ENCODE peak calls at places on chromosomes 12 and 14, in nine cellular contexts. S is GM23338, L is HepG2, Q is A549, U is HCT116, E is K562, Z is SK-N-SH, R is Panc1, Y is GM12878. X is an unnamed sample.

GRCh38 chr14:70885343-70886014 is 21.8 kb upstream of the PCNX1 start:
- DNase-seq in Q (no peak), S (no peak), Y (no peak), U (no peak), L (no peak), R (no peak), E (no peak), Z (peak; percentile 39), X (no peak)

GRCh38 chr12:57889541-57889989 is 43.0 kb upstream of the CTDSP2 start:
- DNase-seq in U (no peak), Q (no peak), Y (no peak), Z (no peak), E (no peak), L (no peak), S (no peak), R (no peak), X (no peak)

GRCh38 chr12:92898755-92899154 is 30.3 kb downstream of the EEA1 start:
- DNase-seq in R (no peak), L (no peak), E (no peak), Z (no peak), U (no peak), Q (no peak), Y (no peak), S (no peak), X (no peak)

GRCh38 chr14:96100171-96101064 is 61.3 kb downstream of the C14orf132 start:
- DNase-seq in Z (peak; percentile 81), Y (peak; percentile 15), L (peak; percentile 60), R (peak; percentile 28), E (peak; percentile 75), S (peak; percentile 93), Q (peak; percentile 82), U (peak; percentile 73), X (peak; percentile 70)

GRCh38 chr14:21734457-21735074 is 60.9 kb upstream of the OR4E1 start:
- DNase-seq in U (peak; percentile 54), Q (peak; percentile 2), R (peak; percentile 39), S (peak; percentile 83), E (peak; percentile 19), Z (peak; percentile 31), Y (peak; percentile 12), L (peak; percentile 75), X (peak; percentile 45)

GRCh38 chr14:23327947-23328744 is 6.9 kb downstream of the PABPN1 start:
- DNase-seq in Q (peak; percentile 85), Z (peak; percentile 86), S (peak; percentile 86), Y (no peak), U (peak; percentile 60), L (peak; percentile 89), R (peak; percentile 39), E (peak; percentile 81), X (no peak)

GRCh38 chr14:105205718-105206208 is 24.7 kb upstream of the NUDT14 start:
- DNase-seq in L (no peak), S (no peak), R (no peak), Z (no peak), Q (no peak), E (no peak), U (no peak), Y (no peak), X (no peak)

GRCh38 chr12:127162902-127163301 is 1104.1 kb upstream of the TMEM132C start:
- DNase-seq in R (no peak), Z (no peak), L (no peak), Y (peak; percentile 16), U (no peak), Q (no peak), E (peak; percentile 60), S (no peak), X (no peak)

GRCh38 chr12:67415473-67415872 is 146.3 kb downstream of the CAND1 start:
- DNase-seq in Z (peak; percentile 17), S (peak; percentile 77), Y (no peak), U (peak; percentile 22), E (peak; percentile 21), R (no peak), Q (no peak), L (peak; percentile 9), X (no peak)

GRCh38 chr14:70905316-70905715 is 1.9 kb upstream of the PCNX1 start:
- DNase-seq in L (no peak), R (no peak), S (no peak), Y (no peak), Z (no peak), U (no peak), E (no peak), Q (no peak), X (no peak)

GRCh38 chr12:107242189-107242588 is 148.8 kb upstream of the CRY1 start:
- DNase-seq in Z (no peak), L (no peak), E (no peak), Q (no peak), U (no peak), S (peak; percentile 21), Y (no peak), R (no peak), X (no peak)

GRCh38 chr12:78651755-78652154 is 212.8 kb upstream of the SYT1 start:
- DNase-seq in Y (no peak), U (no peak), Q (no peak), E (no peak), L (no peak), Z (peak; percentile 5), R (no peak), S (peak; percentile 83), X (no peak)

GRCh38 chr12:30822385-30823139 is 67.8 kb upstream of the CAPRIN2 start:
- DNase-seq in S (peak; percentile 72), L (no peak), R (no peak), Z (peak; percentile 33), U (no peak), Q (peak; percentile 52), Y (no peak), E (no peak), X (no peak)

GRCh38 chr12:44873898-44874297 is 2.2 kb downstream of the NELL2 start:
- DNase-seq in Y (no peak), R (no peak), U (peak; percentile 0), L (no peak), S (peak; percentile 21), Q (no peak), Z (peak; percentile 20), E (no peak), X (no peak)

GRCh38 chr14:22096511-22096890 is 422.9 kb upstream of the OR4E1 start:
- DNase-seq in E (no peak), Q (no peak), L (no peak), Z (no peak), R (no peak), S (no peak), Y (no peak), U (no peak), X (no peak)

GRCh38 chr12:57864382-57864781 is 17.9 kb upstream of the CTDSP2 start:
- DNase-seq in L (no peak), Z (peak; percentile 69), E (no peak), S (peak; percentile 66), Y (no peak), R (no peak), Q (peak; percentile 40), U (no peak), X (no peak)

GRCh38 chr12:113299619-113300237 is 35.2 kb downstream of the SLC8B1 start:
- DNase-seq in S (peak; percentile 53), L (peak; percentile 54), R (peak; percentile 28), Z (peak; percentile 69), Y (no peak), E (peak; percentile 79), U (peak; percentile 79), Q (peak; percentile 93), X (no peak)

GRCh38 chr14:78170203-78170602 is at the start of gene NRXN3:
- DNase-seq in Z (peak; percentile 73), S (peak; percentile 86), E (no peak), U (no peak), L (no peak), R (no peak), Q (no peak), Y (no peak), X (no peak)

GRCh38 chr12:76820888-76821482 is 57.1 kb downstream of the ZDHHC17 start:
- DNase-seq in L (peak; percentile 35), Z (peak; percentile 34), R (no peak), E (peak; percentile 34), Q (peak; percentile 39), Y (no peak), U (peak; percentile 7), S (peak; percentile 81), X (peak; percentile 7)
- TF ChIP-seq REST in L (no peak), Z (no peak), R (no peak), E (no peak), Q (no peak), Y (no peak), U (no peak), S (no peak), X (no peak)

DNA sequence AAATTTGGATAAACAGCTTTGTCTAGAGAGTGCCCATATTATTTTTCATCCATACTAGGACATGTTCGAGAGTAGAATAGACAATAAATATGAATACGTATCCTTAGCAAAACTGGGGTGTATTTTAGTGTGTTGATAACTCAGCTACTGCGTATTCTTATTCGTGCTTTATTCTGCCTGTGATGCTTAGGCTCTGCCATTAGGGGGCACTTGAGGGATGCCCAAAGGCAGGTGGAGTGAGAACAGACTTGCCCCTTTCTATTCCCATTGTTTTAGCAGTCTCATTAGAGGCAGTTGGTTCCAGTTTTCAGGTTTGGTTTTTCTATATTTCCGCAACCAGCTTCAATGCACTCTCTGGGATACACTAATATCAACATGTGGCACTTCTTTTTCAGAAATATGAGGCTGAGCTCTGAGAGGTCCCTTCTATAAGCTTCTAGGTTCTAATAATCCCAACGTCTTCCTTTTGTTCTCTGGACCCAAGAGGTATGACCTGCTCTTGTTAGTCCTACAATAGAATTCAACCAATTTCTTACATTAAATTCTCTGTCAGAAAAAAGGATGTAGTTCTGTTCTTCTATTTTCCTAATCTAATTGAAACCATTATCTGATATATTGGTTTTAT is 985.7 kb upstream of the FBXO33 start:
- DNase-seq in Y (no peak), E (peak; percentile 5), Z (peak; percentile 13), R (no peak), Q (peak; percentile 1), U (peak; percentile 29), L (peak; percentile 62), S (peak; percentile 82), X (peak; percentile 40)
- TF ChIP-seq CTCF in Y (peak; percentile 51), E (peak; percentile 30), Z (peak; percentile 63), R (peak; percentile 69), Q (peak; percentile 5), U (peak; percentile 15), L (peak; percentile 86), S (peak; percentile 96), X (peak; percentile 83)

DNA sequence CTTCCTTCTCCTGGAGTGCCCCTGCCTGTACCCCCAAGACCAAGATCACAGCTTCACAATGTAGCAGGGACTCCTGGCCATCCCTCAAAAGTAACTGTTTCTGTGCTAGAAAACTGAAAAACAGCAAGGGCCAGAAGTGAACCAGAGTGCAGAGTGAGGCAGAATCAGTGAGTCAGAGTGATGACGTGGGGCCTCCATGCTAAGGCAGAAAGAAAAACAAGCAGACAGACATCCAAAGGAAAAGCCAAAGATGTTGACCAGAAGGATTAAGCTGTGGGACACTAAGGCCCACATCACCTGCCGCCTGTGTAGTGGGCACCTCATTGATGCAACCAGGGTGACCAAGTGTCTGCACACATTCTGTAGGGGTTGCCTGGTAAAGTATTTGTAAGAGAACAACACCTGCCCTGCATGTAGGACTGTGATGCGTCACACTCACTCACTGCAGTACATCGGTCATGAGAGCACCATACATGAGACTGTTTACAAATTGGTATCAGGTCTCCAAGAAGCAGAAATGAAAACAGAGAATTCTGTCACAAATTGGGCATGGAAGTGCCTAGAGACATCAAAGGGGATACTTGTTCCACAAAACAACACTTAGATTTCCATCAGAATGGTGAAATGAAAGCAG is 51.2 kb downstream of the ARMH4 start:
- DNase-seq in L (no peak), E (no peak), S (no peak), Q (no peak), Y (no peak), U (no peak), Z (no peak), R (no peak), X (no peak)
- TF ChIP-seq REST in L (no peak), E (no peak), S (no peak), Q (no peak), Y (no peak), U (no peak), Z (no peak), R (no peak), X (no peak)

GRCh38 chr12:47797432-47797831 is 22.3 kb downstream of the HDAC7 start:
- DNase-seq in L (no peak), Y (no peak), R (no peak), Q (no peak), Z (peak; percentile 76), U (no peak), E (no peak), S (peak; percentile 73), X (peak; percentile 54)
- TF ChIP-seq CTCF in L (peak; percentile 74), Y (peak; percentile 65), R (no peak), Q (peak; percentile 43), Z (peak; percentile 41), U (peak; percentile 62), E (peak; percentile 56), S (peak; percentile 58), X (peak; percentile 14)

X was measured in HL-60.